ENCODE peak calls at places on chromosomes 5 and 9, in four cellular contexts. One of them, this sample, is unnamed.

GRCh38 chr9:27368317-27368985 is 71.5 kb upstream of the EQTN start:
- DNase-seq in Peyer's patch: no peak
- DNase-seq in body of pancreas: no peak
- DNase-seq in Caco-2: no peak
- DNase-seq in this sample: no peak

GRCh38 chr5:10333154-10334006 is 20.1 kb upstream of the MARCHF6 start:
- DNase-seq in Peyer's patch: peak; percentile 76
- DNase-seq in body of pancreas: peak; percentile 47
- DNase-seq in Caco-2: peak; percentile 48
- DNase-seq in this sample: peak; percentile 62

GRCh38 chr9:16276866-16277265 is 593.6 kb downstream of the BNC2 start:
- DNase-seq in Peyer's patch: no peak
- DNase-seq in body of pancreas: no peak
- DNase-seq in Caco-2: no peak
- DNase-seq in this sample: no peak

GRCh38 chr9:110994771-110995241 is 43.5 kb downstream of the LPAR1 start:
- DNase-seq in Peyer's patch: no peak
- DNase-seq in body of pancreas: peak; percentile 31
- DNase-seq in Caco-2: no peak
- DNase-seq in this sample: no peak

GRCh38 chr5:17000296-17000939 is 64.3 kb upstream of the MYO10 start:
- DNase-seq in Peyer's patch: no peak
- DNase-seq in body of pancreas: no peak
- DNase-seq in Caco-2: no peak
- DNase-seq in this sample: no peak

GRCh38 chr9:69223605-69224004 is 49.5 kb downstream of the TJP2 start:
- DNase-seq in Peyer's patch: no peak
- DNase-seq in body of pancreas: peak; percentile 13
- DNase-seq in Caco-2: peak; percentile 13
- DNase-seq in this sample: no peak

GRCh38 chr5:64210866-64211265 is 45.2 kb downstream of the RNF180 start:
- DNase-seq in Peyer's patch: no peak
- DNase-seq in body of pancreas: no peak
- DNase-seq in Caco-2: no peak
- DNase-seq in this sample: no peak

GRCh38 chr5:118060833-118061232 is 927.5 kb downstream of the DTWD2 start:
- DNase-seq in Peyer's patch: no peak
- DNase-seq in body of pancreas: no peak
- DNase-seq in Caco-2: peak; percentile 9
- DNase-seq in this sample: no peak

GRCh38 chr5:80961376-80962281 is 1.5 kb downstream of the RASGRF2 start:
- DNase-seq in Peyer's patch: no peak
- DNase-seq in body of pancreas: no peak
- DNase-seq in Caco-2: peak; percentile 25
- DNase-seq in this sample: peak; percentile 29

GRCh38 chr5:144028644-144029043 is 141.8 kb downstream of the YIPF5 start:
- DNase-seq in Peyer's patch: no peak
- DNase-seq in body of pancreas: peak; percentile 33
- DNase-seq in Caco-2: no peak
- DNase-seq in this sample: no peak

GRCh38 chr5:180960209-180960608 is 28.4 kb upstream of the BTNL3 start:
- DNase-seq in Peyer's patch: no peak
- DNase-seq in body of pancreas: no peak
- DNase-seq in Caco-2: no peak
- DNase-seq in this sample: no peak

GRCh38 chr5:2615917-2616316 is 135.6 kb downstream of the IRX2 start:
- DNase-seq in Peyer's patch: no peak
- DNase-seq in body of pancreas: no peak
- DNase-seq in Caco-2: no peak
- DNase-seq in this sample: no peak
- TF ChIP-seq CTCF in Peyer's patch: no peak
- TF ChIP-seq CTCF in body of pancreas: no peak
- TF ChIP-seq CTCF in Caco-2: no peak
- TF ChIP-seq CTCF in this sample: no peak

GRCh38 chr5:179697108-179697507 is 1.7 kb upstream of the CANX start:
- DNase-seq in Peyer's patch: no peak
- DNase-seq in body of pancreas: no peak
- DNase-seq in Caco-2: no peak
- DNase-seq in this sample: no peak
- H3K4me3 ChIP-seq in Peyer's patch: no peak overlapping the region
- H3K4me3 ChIP-seq in body of pancreas: no peak overlapping the region
- H3K4me3 ChIP-seq in Caco-2: no peak overlapping the region
- H3K4me3 ChIP-seq in this sample: no peak overlapping the region

GRCh38 chr5:27020965-27021364 is 17.4 kb downstream of the CDH9 start:
- DNase-seq in Peyer's patch: no peak
- DNase-seq in body of pancreas: no peak
- DNase-seq in Caco-2: peak; percentile 3
- DNase-seq in this sample: no peak
- TF ChIP-seq CTCF in Peyer's patch: no peak
- TF ChIP-seq CTCF in body of pancreas: no peak
- TF ChIP-seq CTCF in Caco-2: no peak
- TF ChIP-seq CTCF in this sample: no peak

DNA sequence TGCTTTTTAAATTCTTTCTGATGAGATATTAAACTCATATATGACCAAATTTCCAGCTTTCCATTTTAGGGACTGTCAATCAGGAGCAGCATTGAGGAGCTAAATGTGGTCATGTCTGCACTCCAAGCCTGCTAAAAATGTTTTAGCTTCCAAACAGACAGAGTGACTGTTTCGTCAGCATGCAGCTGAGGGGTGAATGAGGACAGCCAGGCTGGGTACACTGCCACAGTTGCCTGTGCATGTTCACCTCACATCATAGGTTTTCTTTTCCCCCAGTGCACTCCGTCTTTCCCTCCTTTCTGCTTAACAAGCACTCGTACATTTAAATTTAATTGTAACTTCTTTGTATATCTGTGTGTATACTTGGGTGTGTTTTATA is 138.1 kb downstream of the ARRDC3 start:
- DNase-seq in Peyer's patch: no peak
- DNase-seq in body of pancreas: no peak
- DNase-seq in Caco-2: no peak
- DNase-seq in this sample: no peak
- H3K4me3 ChIP-seq in Peyer's patch: no peak overlapping the region
- H3K4me3 ChIP-seq in body of pancreas: no peak overlapping the region
- H3K4me3 ChIP-seq in Caco-2: no peak overlapping the region
- H3K4me3 ChIP-seq in this sample: no peak overlapping the region

GRCh38 chr5:14510156-14510734 is 71.3 kb upstream of the OTULINL start:
- DNase-seq in Peyer's patch: no peak
- DNase-seq in body of pancreas: peak; percentile 18
- DNase-seq in Caco-2: no peak
- DNase-seq in this sample: no peak
- TF ChIP-seq CTCF in Peyer's patch: no peak
- TF ChIP-seq CTCF in body of pancreas: no peak
- TF ChIP-seq CTCF in Caco-2: no peak
- TF ChIP-seq CTCF in this sample: no peak

DNA sequence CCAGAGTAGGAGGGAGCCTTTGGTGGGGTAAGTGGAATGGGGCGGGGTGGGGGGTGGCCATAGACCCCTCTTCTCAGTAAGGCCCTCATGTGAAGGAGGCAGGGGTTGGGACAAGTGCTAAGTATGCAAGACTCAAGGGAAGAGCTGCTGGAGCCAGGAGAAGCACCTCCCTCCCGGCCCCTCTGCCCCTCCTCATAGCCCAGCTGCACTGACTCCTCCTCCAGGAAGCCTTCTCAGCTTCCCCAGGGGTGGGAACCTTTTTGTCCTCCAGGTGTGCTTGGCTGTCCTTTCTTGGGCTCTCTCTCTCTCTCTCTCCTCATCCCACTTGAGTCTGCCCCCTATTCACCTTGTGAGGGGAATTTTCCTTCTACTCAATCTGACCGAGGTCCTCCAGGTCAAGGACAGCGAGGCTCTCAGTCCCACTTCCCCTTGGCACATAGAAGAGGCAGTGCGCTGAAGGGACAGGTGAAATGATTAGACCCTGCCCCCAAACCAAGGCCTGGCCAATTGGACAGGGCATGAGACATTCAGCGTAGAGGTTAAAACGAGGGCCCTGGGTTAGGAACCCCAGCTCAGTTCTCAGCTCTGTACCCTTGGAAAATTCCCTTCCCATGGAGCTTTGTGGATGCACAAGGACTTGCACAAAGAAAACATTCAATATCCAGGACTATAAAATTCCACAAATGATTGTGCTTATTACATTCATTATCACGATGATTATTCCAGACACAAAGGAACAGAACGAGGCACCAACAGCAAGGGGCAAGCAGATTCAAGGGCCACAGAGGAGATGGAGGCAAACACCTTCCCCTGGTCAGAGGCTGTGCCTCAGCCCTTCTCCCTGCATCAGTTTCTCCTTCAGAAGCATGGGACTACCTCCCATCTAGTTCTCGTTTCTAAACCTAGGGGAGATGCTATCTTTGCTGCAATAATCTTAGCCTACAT is 45.6 kb upstream of the IL17B start:
- DNase-seq in Peyer's patch: no peak
- DNase-seq in body of pancreas: no peak
- DNase-seq in Caco-2: no peak
- DNase-seq in this sample: no peak
- H3K4me3 ChIP-seq in Peyer's patch: no peak overlapping the region
- H3K4me3 ChIP-seq in body of pancreas: no peak overlapping the region
- H3K4me3 ChIP-seq in Caco-2: no peak overlapping the region
- H3K4me3 ChIP-seq in this sample: no peak overlapping the region

GRCh38 chr5:58499231-58499630 is 8.0 kb downstream of the GAPT start:
- DNase-seq in Peyer's patch: no peak
- DNase-seq in body of pancreas: no peak
- DNase-seq in Caco-2: no peak
- DNase-seq in this sample: no peak

GRCh38 chr5:58499951-58500350 is 8.7 kb downstream of the GAPT start:
- DNase-seq in Peyer's patch: no peak
- DNase-seq in body of pancreas: no peak
- DNase-seq in Caco-2: no peak
- DNase-seq in this sample: no peak

GRCh38 chr5:58493136-58493535 is 1.9 kb downstream of the GAPT start:
- DNase-seq in Peyer's patch: no peak
- DNase-seq in body of pancreas: no peak
- DNase-seq in Caco-2: no peak
- DNase-seq in this sample: no peak

GRCh38 chr5:58497956-58498942 is 7.0 kb downstream of the GAPT start:
- DNase-seq in Peyer's patch: no peak
- DNase-seq in body of pancreas: peak; percentile 46
- DNase-seq in Caco-2: peak; percentile 64
- DNase-seq in this sample: no peak

GRCh38 chr5:58496488-58496887 is 5.3 kb downstream of the GAPT start:
- DNase-seq in Peyer's patch: no peak
- DNase-seq in body of pancreas: no peak
- DNase-seq in Caco-2: no peak
- DNase-seq in this sample: no peak
- TF ChIP-seq CTCF in Peyer's patch: no peak
- TF ChIP-seq CTCF in body of pancreas: peak; percentile 6
- TF ChIP-seq CTCF in Caco-2: no peak
- TF ChIP-seq CTCF in this sample: no peak

DNA sequence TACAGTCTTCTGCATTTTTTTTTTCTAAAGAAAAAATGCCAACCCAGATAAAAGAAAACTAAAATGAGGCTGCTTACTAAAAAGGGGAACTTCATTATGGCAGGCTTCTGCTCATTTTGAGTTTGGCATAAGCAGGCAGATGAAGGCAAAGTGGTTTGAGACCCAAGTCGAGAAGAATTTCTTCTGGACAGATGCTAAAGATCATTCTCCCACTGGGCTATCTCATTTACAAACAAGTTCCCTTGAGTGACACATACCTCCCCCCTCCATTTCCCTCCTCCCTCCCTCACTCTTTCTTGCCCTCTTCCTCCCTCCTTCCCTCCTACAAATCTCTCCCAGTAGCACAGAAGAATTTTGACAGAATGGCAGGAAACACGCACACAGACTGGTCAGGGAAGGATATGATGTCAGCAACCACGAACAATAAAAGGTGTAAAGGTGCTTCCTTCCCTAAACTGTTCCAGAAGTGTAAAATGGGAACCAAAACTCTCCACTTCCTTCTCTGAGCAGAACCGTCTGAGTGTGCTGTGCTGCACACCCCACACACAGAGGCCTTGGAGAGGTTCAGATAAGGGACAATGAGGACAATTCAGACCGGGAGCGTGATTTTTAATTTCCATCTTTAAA is 55.9 kb downstream of the MEF2C start:
- DNase-seq in Peyer's patch: no peak
- DNase-seq in body of pancreas: peak; percentile 56
- DNase-seq in Caco-2: no peak
- DNase-seq in this sample: no peak
- H3K4me3 ChIP-seq in Peyer's patch: no peak overlapping the region
- H3K4me3 ChIP-seq in body of pancreas: no peak overlapping the region
- H3K4me3 ChIP-seq in Caco-2: no peak overlapping the region
- H3K4me3 ChIP-seq in this sample: no peak overlapping the region

DNA sequence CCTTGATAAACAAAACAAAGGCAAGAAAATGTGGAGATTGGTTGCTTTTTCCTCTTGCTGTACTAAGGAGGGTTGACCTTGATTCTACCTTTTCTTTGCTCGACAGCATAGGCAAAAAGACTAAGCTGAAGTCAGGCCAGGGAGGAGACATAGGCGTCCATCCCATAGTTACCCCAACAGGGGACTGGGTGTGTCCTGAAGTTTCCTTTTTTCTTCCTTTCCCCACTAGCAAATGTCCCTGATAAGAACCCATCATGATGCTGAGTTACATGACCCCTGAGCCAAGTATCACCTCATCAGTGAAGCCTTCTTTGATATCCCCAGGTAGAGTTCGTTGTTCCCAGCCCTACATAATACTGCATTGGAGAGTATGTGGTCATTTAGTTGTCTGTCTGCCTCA is 9.9 kb upstream of the SHROOM1 start:
- DNase-seq in Peyer's patch: no peak
- DNase-seq in body of pancreas: no peak
- DNase-seq in Caco-2: no peak
- DNase-seq in this sample: no peak
- TF ChIP-seq CTCF in Peyer's patch: no peak
- TF ChIP-seq CTCF in body of pancreas: no peak
- TF ChIP-seq CTCF in Caco-2: no peak
- TF ChIP-seq CTCF in this sample: no peak